ENCODE peak calls at places on chromosomes 6 and 20, in five cellular contexts. One of them, this sample, is unnamed.

GRCh38 chr6:112701201-112701600 is 354.1 kb downstream of the RFPL4B start:
- DNase-seq in T-helper 1 cell: no peak
- DNase-seq in RKO: no peak
- DNase-seq in CD8-positive, alpha-beta memory T cell: no peak
- DNase-seq in upper lobe of left lung: no peak
- DNase-seq in this sample: no peak

GRCh38 chr6:130676077-130676772 is 151.0 kb upstream of the SMLR1 start:
- DNase-seq in T-helper 1 cell: no peak
- DNase-seq in RKO: no peak
- DNase-seq in CD8-positive, alpha-beta memory T cell: no peak
- DNase-seq in upper lobe of left lung: no peak
- DNase-seq in this sample: no peak

GRCh38 chr20:44728835-44729342 is 13.7 kb downstream of the CCN5 start:
- DNase-seq in T-helper 1 cell: no peak
- DNase-seq in RKO: peak
- DNase-seq in CD8-positive, alpha-beta memory T cell: no peak
- DNase-seq in upper lobe of left lung: no peak
- DNase-seq in this sample: no peak

GRCh38 chr6:6315660-6316059 is 4.8 kb downstream of the F13A1 start:
- DNase-seq in T-helper 1 cell: no peak
- DNase-seq in RKO: peak
- DNase-seq in CD8-positive, alpha-beta memory T cell: no peak
- DNase-seq in upper lobe of left lung: no peak
- DNase-seq in this sample: no peak

GRCh38 chr20:25061821-25062530 is 4.0 kb upstream of the ACSS1 start:
- DNase-seq in T-helper 1 cell: no peak
- DNase-seq in RKO: no peak
- DNase-seq in CD8-positive, alpha-beta memory T cell: no peak
- DNase-seq in upper lobe of left lung: no peak
- DNase-seq in this sample: no peak

GRCh38 chr20:10090588-10091166 is 55.9 kb downstream of the ANKEF1 start:
- DNase-seq in T-helper 1 cell: no peak
- DNase-seq in RKO: peak
- DNase-seq in CD8-positive, alpha-beta memory T cell: peak
- DNase-seq in upper lobe of left lung: no peak
- DNase-seq in this sample: no peak

GRCh38 chr6:73739097-73739496 is 43.1 kb downstream of the CD109 start:
- DNase-seq in T-helper 1 cell: no peak
- DNase-seq in RKO: peak
- DNase-seq in CD8-positive, alpha-beta memory T cell: peak
- DNase-seq in upper lobe of left lung: no peak
- DNase-seq in this sample: no peak

GRCh38 chr20:49608752-49609670 is 41.1 kb upstream of the PTGIS start:
- DNase-seq in T-helper 1 cell: peak
- DNase-seq in RKO: peak
- DNase-seq in CD8-positive, alpha-beta memory T cell: peak
- DNase-seq in upper lobe of left lung: no peak
- DNase-seq in this sample: peak

GRCh38 chr20:251352-251751 is 6.2 kb upstream of the DEFB132 start:
- DNase-seq in T-helper 1 cell: no peak
- DNase-seq in RKO: no peak
- DNase-seq in CD8-positive, alpha-beta memory T cell: no peak
- DNase-seq in upper lobe of left lung: no peak
- DNase-seq in this sample: no peak

GRCh38 chr6:106997392-106998257 is 23.1 kb upstream of the CD24 start:
- DNase-seq in T-helper 1 cell: no peak
- DNase-seq in RKO: peak
- DNase-seq in CD8-positive, alpha-beta memory T cell: no peak
- DNase-seq in upper lobe of left lung: no peak
- DNase-seq in this sample: no peak

GRCh38 chr6:151121900-151122299 is 117.9 kb upstream of the AKAP12 start:
- DNase-seq in T-helper 1 cell: no peak
- DNase-seq in RKO: no peak
- DNase-seq in CD8-positive, alpha-beta memory T cell: no peak
- DNase-seq in upper lobe of left lung: no peak
- DNase-seq in this sample: no peak

GRCh38 chr6:90105766-90106165 is 190.9 kb downstream of the BACH2 start:
- DNase-seq in T-helper 1 cell: no peak
- DNase-seq in RKO: no peak
- DNase-seq in CD8-positive, alpha-beta memory T cell: no peak
- DNase-seq in upper lobe of left lung: no peak
- DNase-seq in this sample: no peak

GRCh38 chr20:54123587-54124180 is 50.1 kb downstream of the CYP24A1 start:
- DNase-seq in T-helper 1 cell: no peak
- DNase-seq in RKO: peak
- DNase-seq in CD8-positive, alpha-beta memory T cell: no peak
- DNase-seq in upper lobe of left lung: no peak
- DNase-seq in this sample: no peak

GRCh38 chr20:34292496-34292895 is 10.7 kb downstream of the AHCY start:
- DNase-seq in T-helper 1 cell: no peak
- DNase-seq in RKO: no peak
- DNase-seq in CD8-positive, alpha-beta memory T cell: no peak
- DNase-seq in upper lobe of left lung: no peak
- DNase-seq in this sample: no peak

GRCh38 chr20:4656491-4656890 is 65.2 kb upstream of the PRND start:
- DNase-seq in T-helper 1 cell: no peak
- DNase-seq in RKO: no peak
- DNase-seq in CD8-positive, alpha-beta memory T cell: no peak
- DNase-seq in upper lobe of left lung: no peak
- DNase-seq in this sample: no peak

GRCh38 chr6:127851197-127851596 is 49.7 kb downstream of the THEMIS start:
- DNase-seq in T-helper 1 cell: no peak
- DNase-seq in RKO: no peak
- DNase-seq in CD8-positive, alpha-beta memory T cell: no peak
- DNase-seq in upper lobe of left lung: no peak
- DNase-seq in this sample: no peak

GRCh38 chr20:9971746-9972145 is 63.0 kb upstream of the ANKEF1 start:
- DNase-seq in T-helper 1 cell: no peak
- DNase-seq in RKO: no peak
- DNase-seq in CD8-positive, alpha-beta memory T cell: no peak
- DNase-seq in upper lobe of left lung: no peak
- DNase-seq in this sample: no peak

GRCh38 chr20:52076164-52076563 is 115.4 kb downstream of the ZFP64 start:
- DNase-seq in T-helper 1 cell: no peak
- DNase-seq in RKO: no peak
- DNase-seq in CD8-positive, alpha-beta memory T cell: no peak
- DNase-seq in upper lobe of left lung: no peak
- DNase-seq in this sample: no peak

GRCh38 chr6:143000771-143001170 is 55.8 kb upstream of the HIVEP2 start:
- DNase-seq in T-helper 1 cell: no peak
- DNase-seq in RKO: no peak
- DNase-seq in CD8-positive, alpha-beta memory T cell: no peak
- DNase-seq in upper lobe of left lung: no peak
- DNase-seq in this sample: no peak

GRCh38 chr6:34926655-34927054 is 37.6 kb downstream of the ANKS1A start:
- DNase-seq in T-helper 1 cell: no peak
- DNase-seq in RKO: peak
- DNase-seq in CD8-positive, alpha-beta memory T cell: no peak
- DNase-seq in upper lobe of left lung: no peak
- DNase-seq in this sample: no peak

GRCh38 chr20:51428451-51429143 is 113.9 kb downstream of the NFATC2 start:
- DNase-seq in T-helper 1 cell: no peak
- DNase-seq in RKO: no peak
- DNase-seq in CD8-positive, alpha-beta memory T cell: no peak
- DNase-seq in upper lobe of left lung: peak
- DNase-seq in this sample: no peak

GRCh38 chr20:25353754-25354705 is 36.6 kb downstream of the ABHD12 start:
- DNase-seq in T-helper 1 cell: no peak
- DNase-seq in RKO: no peak
- DNase-seq in CD8-positive, alpha-beta memory T cell: no peak
- DNase-seq in upper lobe of left lung: no peak
- DNase-seq in this sample: no peak

GRCh38 chr6:43339168-43339567 is 30.3 kb downstream of the ZNF318 start:
- DNase-seq in T-helper 1 cell: no peak
- DNase-seq in RKO: no peak
- DNase-seq in CD8-positive, alpha-beta memory T cell: no peak
- DNase-seq in upper lobe of left lung: no peak
- DNase-seq in this sample: no peak

GRCh38 chr6:46011241-46012085 is 4.2 kb downstream of the CLIC5 start:
- DNase-seq in T-helper 1 cell: peak
- DNase-seq in RKO: no peak
- DNase-seq in CD8-positive, alpha-beta memory T cell: peak
- DNase-seq in upper lobe of left lung: no peak
- DNase-seq in this sample: peak

GRCh38 chr20:42556575-42556974 is 633.1 kb downstream of the PTPRT start:
- DNase-seq in T-helper 1 cell: no peak
- DNase-seq in RKO: no peak
- DNase-seq in CD8-positive, alpha-beta memory T cell: no peak
- DNase-seq in upper lobe of left lung: no peak
- DNase-seq in this sample: no peak

GRCh38 chr6:15313367-15313766 is 67.5 kb downstream of the JARID2 start:
- DNase-seq in T-helper 1 cell: no peak
- DNase-seq in RKO: no peak
- DNase-seq in CD8-positive, alpha-beta memory T cell: no peak
- DNase-seq in upper lobe of left lung: no peak
- DNase-seq in this sample: no peak

GRCh38 chr20:11204926-11205768 is 531.3 kb upstream of the JAG1 start:
- DNase-seq in T-helper 1 cell: no peak
- DNase-seq in RKO: peak
- DNase-seq in CD8-positive, alpha-beta memory T cell: no peak
- DNase-seq in upper lobe of left lung: no peak
- DNase-seq in this sample: no peak

GRCh38 chr6:12152023-12152960 is 137.9 kb upstream of the EDN1 start:
- DNase-seq in T-helper 1 cell: no peak
- DNase-seq in RKO: no peak
- DNase-seq in CD8-positive, alpha-beta memory T cell: no peak
- DNase-seq in upper lobe of left lung: no peak
- DNase-seq in this sample: no peak

GRCh38 chr20:50862546-50862945 is 67.7 kb downstream of the BCAS4 start:
- DNase-seq in T-helper 1 cell: no peak
- DNase-seq in RKO: no peak
- DNase-seq in CD8-positive, alpha-beta memory T cell: no peak
- DNase-seq in upper lobe of left lung: no peak
- DNase-seq in this sample: no peak

This sample was measured in T-helper 22 cell.